ENCODE peak calls at places on chromosomes 11 and 22, in eight cellular contexts. F is CD4-positive, alpha-beta T cell; I is brain microvascular endothelial cell; S is SK-N-DZ; A is AG09319; V is right lobe of liver; P is transverse colon; Q is activated CD8-positive, alpha-beta memory T cell treated with anti-CD3 and anti-CD28 coated beads, Interleukin-2, amount 50 U/mL, for 4 hours. L is an unnamed sample.

GRCh38 chr22:30880181-30880601 is 88.4 kb downstream of the MORC2 start:
- DNase-seq in F (no peak), I (no peak), S (no peak), A (no peak), V (no peak), P (no peak), Q (no peak), L (no peak)

GRCh38 chr22:46593211-46593676 is 26.9 kb upstream of the GRAMD4 start:
- DNase-seq in F (no peak), I (no peak), S (no peak), A (no peak), V (peak), P (peak), Q (no peak), L (no peak)

GRCh38 chr22:31099386-31099785 is 8.0 kb downstream of the SELENOM start:
- DNase-seq in F (no peak), I (no peak), S (no peak), A (no peak), V (no peak), P (no peak), Q (no peak), L (no peak)

GRCh38 chr22:33426451-33426850 is 368.3 kb upstream of the SYN3 start:
- DNase-seq in F (no peak), I (no peak), S (no peak), A (no peak), V (no peak), P (no peak), Q (no peak), L (no peak)

GRCh38 chr11:47464479-47464878 is 15.5 kb upstream of the RAPSN start:
- DNase-seq in F (no peak), I (peak), S (no peak), A (no peak), V (no peak), P (no peak), Q (no peak), L (no peak)

GRCh38 chr11:4090258-4090657 is 4.3 kb upstream of the RRM1 start:
- DNase-seq in F (peak), I (no peak), S (no peak), A (no peak), V (no peak), P (no peak), Q (no peak), L (no peak)

GRCh38 chr22:44147821-44148574 is 32.7 kb upstream of the PARVG start:
- DNase-seq in F (no peak), I (peak), S (no peak), A (no peak), V (no peak), P (peak), Q (no peak), L (no peak)

GRCh38 chr22:44698531-44699421 is 3.2 kb upstream of the PRR5 start:
- DNase-seq in F (no peak), I (peak), S (no peak), A (peak), V (no peak), P (no peak), Q (no peak), L (no peak)

GRCh38 chr22:42160251-42160650 is 29.6 kb upstream of the CYP2D6 start:
- DNase-seq in F (no peak), I (no peak), S (no peak), A (no peak), V (no peak), P (no peak), Q (no peak), L (no peak)

GRCh38 chr22:24370426-24370825 is 57.0 kb upstream of the ADORA2A start:
- DNase-seq in F (no peak), I (no peak), S (no peak), A (no peak), V (no peak), P (no peak), Q (no peak), L (no peak)

GRCh38 chr11:92383430-92383829 is 158.8 kb downstream of the FAT3 start:
- DNase-seq in F (no peak), I (peak), S (no peak), A (no peak), V (no peak), P (no peak), Q (no peak), L (no peak)

GRCh38 chr11:2154195-2154585 is 6.8 kb downstream of the INS start:
- DNase-seq in F (no peak), I (no peak), S (no peak), A (no peak), V (no peak), P (no peak), Q (no peak), L (no peak)

GRCh38 chr11:3225826-3226750 is 6.1 kb downstream of the MRGPRE start:
- DNase-seq in F (no peak), I (no peak), S (no peak), A (no peak), V (no peak), P (no peak), Q (no peak), L (peak)

GRCh38 chr22:48948575-48949170 is 879.0 kb downstream of the BRD1 start:
- DNase-seq in F (no peak), I (no peak), S (no peak), A (no peak), V (peak), P (no peak), Q (no peak), L (no peak)

GRCh38 chr11:82756765-82757650 is 23.3 kb upstream of the FAM181B start:
- DNase-seq in F (no peak), I (no peak), S (no peak), A (no peak), V (no peak), P (no peak), Q (no peak), L (no peak)

GRCh38 chr11:1862588-1863351 is 9.9 kb downstream of the LSP1 start:
- DNase-seq in F (no peak), I (peak), S (no peak), A (no peak), V (no peak), P (no peak), Q (no peak), L (no peak)

GRCh38 chr11:6356503-6356902 is 33.8 kb upstream of the SMPD1 start:
- DNase-seq in F (no peak), I (no peak), S (no peak), A (no peak), V (no peak), P (no peak), Q (no peak), L (no peak)

GRCh38 chr11:74276581-74276980 is 34.9 kb downstream of the P4HA3 start:
- DNase-seq in F (no peak), I (peak), S (no peak), A (no peak), V (no peak), P (no peak), Q (no peak), L (no peak)

GRCh38 chr11:135004495-135004894 is 592.5 kb upstream of the B3GAT1 start:
- DNase-seq in F (no peak), I (peak), S (no peak), A (no peak), V (no peak), P (no peak), Q (no peak), L (no peak)

GRCh38 chr11:11987503-11988022 is 20.9 kb downstream of the DKK3 start:
- DNase-seq in F (no peak), I (peak), S (no peak), A (no peak), V (no peak), P (no peak), Q (no peak), L (no peak)

GRCh38 chr22:50683994-50684371 is 11.4 kb downstream of the SHANK3 start:
- DNase-seq in F (no peak), I (no peak), S (no peak), A (no peak), V (no peak), P (no peak), Q (peak), L (no peak)

GRCh38 chr11:6303657-6304056 is 16.6 kb downstream of the CAVIN3 start:
- DNase-seq in F (no peak), I (no peak), S (no peak), A (no peak), V (no peak), P (no peak), Q (no peak), L (no peak)

GRCh38 chr22:39181778-39182177 is 29.3 kb upstream of the CBX7 start:
- DNase-seq in F (no peak), I (no peak), S (no peak), A (no peak), V (peak), P (no peak), Q (no peak), L (no peak)

GRCh38 chr11:102429691-102430090 is 22.9 kb downstream of the TMEM123 start:
- DNase-seq in F (no peak), I (no peak), S (no peak), A (no peak), V (no peak), P (no peak), Q (no peak), L (no peak)

GRCh38 chr11:111303476-111303875 is 5.1 kb downstream of the POU2AF3 start:
- DNase-seq in F (no peak), I (no peak), S (no peak), A (no peak), V (peak), P (peak), Q (no peak), L (peak)

GRCh38 chr22:22767876-22768602 is 119.6 kb upstream of the IGLL5 start:
- DNase-seq in F (no peak), I (no peak), S (no peak), A (no peak), V (no peak), P (no peak), Q (no peak), L (no peak)

GRCh38 chr22:22768885-22769284 is 118.7 kb upstream of the IGLL5 start:
- DNase-seq in F (no peak), I (no peak), S (no peak), A (no peak), V (no peak), P (no peak), Q (no peak), L (no peak)

GRCh38 chr11:33956611-33957010 is 64.7 kb upstream of the LMO2 start:
- DNase-seq in F (no peak), I (no peak), S (no peak), A (no peak), V (no peak), P (no peak), Q (no peak), L (no peak)

GRCh38 chr11:24295360-24295759 is 201.5 kb upstream of the LUZP2 start:
- DNase-seq in F (no peak), I (peak), S (no peak), A (no peak), V (no peak), P (no peak), Q (no peak), L (peak)

GRCh38 chr11:6755303-6755952 is 16.3 kb downstream of the OR2AG2 start:
- DNase-seq in F (no peak), I (peak), S (peak), A (no peak), V (peak), P (peak), Q (peak), L (peak)

GRCh38 chr11:31997955-31998354 is 92.9 kb upstream of the RCN1 start:
- DNase-seq in F (no peak), I (no peak), S (no peak), A (no peak), V (no peak), P (no peak), Q (no peak), L (no peak)

L was measured in thyroid gland.